ENCODE peak calls at places on chromosomes 2 and 18, in eight cellular contexts. One of them, this sample, is unnamed.

GRCh38 chr2:43708891-43709290 is 32.7 kb upstream of the C1GALT1C1L start:
- DNase-seq in PC-9: no peak
- DNase-seq in mucosa of descending colon: no peak
- DNase-seq in NB4: no peak
- DNase-seq in ascending aorta: no peak
- DNase-seq in gastrocnemius medialis: no peak
- DNase-seq in CD8-positive, alpha-beta T cell: no peak
- DNase-seq in left lung: no peak
- DNase-seq in this sample: no peak

GRCh38 chr2:100736121-100736915 is 83.6 kb upstream of the NPAS2 start:
- DNase-seq in NB4: no peak
- DNase-seq in mucosa of descending colon: no peak
- DNase-seq in CD8-positive, alpha-beta T cell: no peak
- DNase-seq in ascending aorta: no peak
- DNase-seq in PC-9: no peak
- DNase-seq in left lung: no peak
- DNase-seq in gastrocnemius medialis: no peak
- DNase-seq in this sample: no peak

GRCh38 chr2:176565641-176566323 is 296.5 kb downstream of the MTX2 start:
- DNase-seq in NB4: no peak
- DNase-seq in ascending aorta: no peak
- DNase-seq in gastrocnemius medialis: no peak
- DNase-seq in PC-9: no peak
- DNase-seq in CD8-positive, alpha-beta T cell: no peak
- DNase-seq in mucosa of descending colon: no peak
- DNase-seq in left lung: peak
- DNase-seq in this sample: no peak

GRCh38 chr18:61635901-61636528 is 256.8 kb downstream of the RNF152 start:
- DNase-seq in CD8-positive, alpha-beta T cell: no peak
- DNase-seq in left lung: peak
- DNase-seq in PC-9: peak
- DNase-seq in NB4: peak
- DNase-seq in ascending aorta: no peak
- DNase-seq in gastrocnemius medialis: peak
- DNase-seq in mucosa of descending colon: peak
- DNase-seq in this sample: no peak

GRCh38 chr2:81714817-81715216 is 1410.3 kb upstream of the LRRTM1 start:
- DNase-seq in NB4: no peak
- DNase-seq in gastrocnemius medialis: no peak
- DNase-seq in mucosa of descending colon: no peak
- DNase-seq in PC-9: no peak
- DNase-seq in ascending aorta: no peak
- DNase-seq in CD8-positive, alpha-beta T cell: no peak
- DNase-seq in left lung: no peak
- DNase-seq in this sample: no peak

GRCh38 chr18:48942554-48943261 is 8.1 kb downstream of the SMAD7 start:
- DNase-seq in CD8-positive, alpha-beta T cell: no peak
- DNase-seq in ascending aorta: no peak
- DNase-seq in left lung: no peak
- DNase-seq in gastrocnemius medialis: no peak
- DNase-seq in mucosa of descending colon: peak
- DNase-seq in NB4: no peak
- DNase-seq in PC-9: peak
- DNase-seq in this sample: no peak

GRCh38 chr2:241559489-241560180 is 1.1 kb downstream of the BOK start:
- DNase-seq in gastrocnemius medialis: no peak
- DNase-seq in NB4: no peak
- DNase-seq in left lung: peak
- DNase-seq in ascending aorta: no peak
- DNase-seq in CD8-positive, alpha-beta T cell: no peak
- DNase-seq in mucosa of descending colon: peak
- DNase-seq in PC-9: peak
- DNase-seq in this sample: no peak

GRCh38 chr2:25338401-25338800 is 3.3 kb downstream of the DNMT3A start:
- DNase-seq in PC-9: no peak
- DNase-seq in CD8-positive, alpha-beta T cell: no peak
- DNase-seq in mucosa of descending colon: no peak
- DNase-seq in left lung: no peak
- DNase-seq in ascending aorta: no peak
- DNase-seq in gastrocnemius medialis: no peak
- DNase-seq in NB4: no peak
- DNase-seq in this sample: no peak

GRCh38 chr2:191421950-191422349 is 176.7 kb downstream of the MYO1B start:
- DNase-seq in PC-9: no peak
- DNase-seq in NB4: no peak
- DNase-seq in left lung: no peak
- DNase-seq in mucosa of descending colon: no peak
- DNase-seq in CD8-positive, alpha-beta T cell: no peak
- DNase-seq in gastrocnemius medialis: no peak
- DNase-seq in ascending aorta: no peak
- DNase-seq in this sample: no peak

GRCh38 chr2:205556841-205557539 is 125.3 kb upstream of the NRP2 start:
- DNase-seq in gastrocnemius medialis: no peak
- DNase-seq in NB4: peak
- DNase-seq in PC-9: no peak
- DNase-seq in mucosa of descending colon: no peak
- DNase-seq in CD8-positive, alpha-beta T cell: no peak
- DNase-seq in left lung: no peak
- DNase-seq in ascending aorta: no peak
- DNase-seq in this sample: no peak

GRCh38 chr2:199443589-199444130 is 14.1 kb downstream of the SATB2 start:
- DNase-seq in gastrocnemius medialis: no peak
- DNase-seq in PC-9: no peak
- DNase-seq in CD8-positive, alpha-beta T cell: no peak
- DNase-seq in ascending aorta: no peak
- DNase-seq in NB4: no peak
- DNase-seq in left lung: no peak
- DNase-seq in mucosa of descending colon: no peak
- DNase-seq in this sample: no peak

GRCh38 chr2:25290811-25291510 is 50.8 kb downstream of the DNMT3A start:
- DNase-seq in ascending aorta: no peak
- DNase-seq in mucosa of descending colon: no peak
- DNase-seq in left lung: peak
- DNase-seq in NB4: no peak
- DNase-seq in PC-9: no peak
- DNase-seq in gastrocnemius medialis: peak
- DNase-seq in CD8-positive, alpha-beta T cell: no peak
- DNase-seq in this sample: no peak

GRCh38 chr2:219398721-219399333 is 11.1 kb upstream of the DNPEP start:
- DNase-seq in NB4: no peak
- DNase-seq in gastrocnemius medialis: peak
- DNase-seq in mucosa of descending colon: peak
- DNase-seq in CD8-positive, alpha-beta T cell: no peak
- DNase-seq in ascending aorta: no peak
- DNase-seq in PC-9: no peak
- DNase-seq in left lung: no peak
- DNase-seq in this sample: no peak

GRCh38 chr2:43165378-43166025 is 60.9 kb downstream of the ZFP36L2 start:
- DNase-seq in CD8-positive, alpha-beta T cell: no peak
- DNase-seq in mucosa of descending colon: peak
- DNase-seq in ascending aorta: no peak
- DNase-seq in left lung: peak
- DNase-seq in PC-9: no peak
- DNase-seq in NB4: no peak
- DNase-seq in gastrocnemius medialis: no peak
- DNase-seq in this sample: no peak

GRCh38 chr18:24499814-24500601 is 39.6 kb downstream of the HRH4 start:
- DNase-seq in ascending aorta: no peak
- DNase-seq in CD8-positive, alpha-beta T cell: peak
- DNase-seq in PC-9: no peak
- DNase-seq in mucosa of descending colon: no peak
- DNase-seq in NB4: no peak
- DNase-seq in left lung: no peak
- DNase-seq in gastrocnemius medialis: no peak
- DNase-seq in this sample: no peak

GRCh38 chr18:45760443-45761036 is 36.6 kb downstream of the SLC14A1 start:
- DNase-seq in PC-9: no peak
- DNase-seq in left lung: no peak
- DNase-seq in mucosa of descending colon: no peak
- DNase-seq in gastrocnemius medialis: no peak
- DNase-seq in NB4: no peak
- DNase-seq in CD8-positive, alpha-beta T cell: no peak
- DNase-seq in ascending aorta: no peak
- DNase-seq in this sample: no peak

GRCh38 chr2:134999536-134999935 is 47.7 kb downstream of the MAP3K19 start:
- DNase-seq in ascending aorta: no peak
- DNase-seq in CD8-positive, alpha-beta T cell: no peak
- DNase-seq in PC-9: no peak
- DNase-seq in left lung: no peak
- DNase-seq in gastrocnemius medialis: no peak
- DNase-seq in NB4: no peak
- DNase-seq in mucosa of descending colon: no peak
- DNase-seq in this sample: no peak

GRCh38 chr2:63424329-63425078 is 163.8 kb downstream of the WDPCP start:
- DNase-seq in CD8-positive, alpha-beta T cell: no peak
- DNase-seq in PC-9: no peak
- DNase-seq in NB4: peak
- DNase-seq in mucosa of descending colon: peak
- DNase-seq in ascending aorta: no peak
- DNase-seq in left lung: peak
- DNase-seq in gastrocnemius medialis: no peak
- DNase-seq in this sample: peak

GRCh38 chr2:81467096-81467495 is 1162.5 kb upstream of the LRRTM1 start:
- DNase-seq in NB4: no peak
- DNase-seq in ascending aorta: no peak
- DNase-seq in left lung: peak
- DNase-seq in mucosa of descending colon: no peak
- DNase-seq in gastrocnemius medialis: no peak
- DNase-seq in CD8-positive, alpha-beta T cell: no peak
- DNase-seq in PC-9: no peak
- DNase-seq in this sample: no peak

DNA sequence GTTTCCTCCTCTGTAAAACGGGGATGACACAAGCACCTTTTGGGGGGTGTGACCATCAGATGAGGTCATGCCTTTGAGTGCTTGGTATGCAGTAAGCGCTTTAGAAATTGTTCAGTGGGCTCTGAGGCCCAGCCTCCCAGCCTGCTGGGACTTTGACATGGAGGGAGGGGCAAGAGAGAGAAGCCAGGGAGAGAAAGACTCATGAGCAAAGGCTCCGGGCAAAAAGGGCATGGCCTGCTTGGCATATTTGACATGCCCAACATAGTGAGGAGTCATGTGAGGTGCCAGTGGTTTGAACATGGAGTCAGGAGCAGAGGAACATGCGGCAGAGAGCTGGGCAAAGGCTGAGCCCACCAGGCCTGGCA is 14.0 kb downstream of the TNS1 start:
- DNase-seq in mucosa of descending colon: no peak
- DNase-seq in left lung: no peak
- DNase-seq in gastrocnemius medialis: no peak
- DNase-seq in PC-9: peak
- DNase-seq in CD8-positive, alpha-beta T cell: no peak
- DNase-seq in NB4: no peak
- DNase-seq in ascending aorta: no peak
- DNase-seq in this sample: no peak
- TF ChIP-seq CTCF in mucosa of descending colon: no peak
- TF ChIP-seq CTCF in left lung: peak
- TF ChIP-seq CTCF in gastrocnemius medialis: peak
- TF ChIP-seq CTCF in PC-9: peak
- TF ChIP-seq CTCF in CD8-positive, alpha-beta T cell: no peak
- TF ChIP-seq CTCF in NB4: no peak
- TF ChIP-seq CTCF in ascending aorta: no peak
- TF ChIP-seq CTCF in this sample: no peak

DNA sequence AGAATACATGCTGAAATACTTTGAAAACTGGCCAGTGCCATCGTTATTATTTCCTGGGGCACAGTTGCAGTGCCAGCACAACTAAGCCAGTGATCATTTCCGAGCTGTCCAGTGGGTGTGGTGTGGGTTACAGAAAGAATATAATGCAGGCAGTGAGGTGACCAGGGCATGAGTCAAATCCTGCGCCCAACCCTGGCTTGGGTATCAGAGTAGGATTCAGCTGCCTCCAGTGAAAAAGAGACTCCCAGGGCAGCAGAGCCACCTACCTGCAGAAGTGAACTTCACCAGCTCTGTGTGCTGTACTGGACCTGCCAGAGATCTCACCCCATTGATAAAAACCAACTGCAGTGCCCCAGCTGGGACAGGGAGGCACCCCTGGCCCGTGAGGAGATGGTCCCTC is 18.0 kb downstream of the SLC9A2 start:
- DNase-seq in PC-9: no peak
- DNase-seq in mucosa of descending colon: peak
- DNase-seq in CD8-positive, alpha-beta T cell: no peak
- DNase-seq in ascending aorta: no peak
- DNase-seq in NB4: no peak
- DNase-seq in left lung: no peak
- DNase-seq in gastrocnemius medialis: no peak
- DNase-seq in this sample: no peak
- H3K4me3 ChIP-seq in PC-9: no peak
- H3K4me3 ChIP-seq in mucosa of descending colon: no peak
- H3K4me3 ChIP-seq in CD8-positive, alpha-beta T cell: no peak
- H3K4me3 ChIP-seq in ascending aorta: no peak
- H3K4me3 ChIP-seq in NB4: no peak
- H3K4me3 ChIP-seq in left lung: no peak
- H3K4me3 ChIP-seq in gastrocnemius medialis: no peak
- H3K4me3 ChIP-seq in this sample: no peak

GRCh38 chr2:121689356-121689755 is 40.1 kb upstream of the CLASP1 start:
- DNase-seq in mucosa of descending colon: peak
- DNase-seq in ascending aorta: no peak
- DNase-seq in NB4: peak
- DNase-seq in CD8-positive, alpha-beta T cell: no peak
- DNase-seq in PC-9: peak
- DNase-seq in gastrocnemius medialis: no peak
- DNase-seq in left lung: no peak
- DNase-seq in this sample: no peak
- TF ChIP-seq CTCF in mucosa of descending colon: no peak
- TF ChIP-seq CTCF in ascending aorta: no peak
- TF ChIP-seq CTCF in NB4: no peak
- TF ChIP-seq CTCF in CD8-positive, alpha-beta T cell: no peak
- TF ChIP-seq CTCF in PC-9: peak
- TF ChIP-seq CTCF in gastrocnemius medialis: peak
- TF ChIP-seq CTCF in left lung: no peak
- TF ChIP-seq CTCF in this sample: no peak

GRCh38 chr2:119178811-119179601 is 20.5 kb upstream of the C1QL2 start:
- DNase-seq in gastrocnemius medialis: no peak
- DNase-seq in ascending aorta: no peak
- DNase-seq in PC-9: peak
- DNase-seq in mucosa of descending colon: no peak
- DNase-seq in left lung: no peak
- DNase-seq in CD8-positive, alpha-beta T cell: no peak
- DNase-seq in NB4: no peak
- DNase-seq in this sample: no peak

GRCh38 chr2:119175517-119175916 is 17.0 kb upstream of the C1QL2 start:
- DNase-seq in mucosa of descending colon: no peak
- DNase-seq in NB4: no peak
- DNase-seq in left lung: no peak
- DNase-seq in ascending aorta: no peak
- DNase-seq in gastrocnemius medialis: no peak
- DNase-seq in PC-9: no peak
- DNase-seq in CD8-positive, alpha-beta T cell: no peak
- DNase-seq in this sample: no peak

GRCh38 chr2:119177838-119178190 is 19.3 kb upstream of the C1QL2 start:
- DNase-seq in ascending aorta: no peak
- DNase-seq in NB4: no peak
- DNase-seq in CD8-positive, alpha-beta T cell: no peak
- DNase-seq in gastrocnemius medialis: no peak
- DNase-seq in left lung: no peak
- DNase-seq in mucosa of descending colon: no peak
- DNase-seq in PC-9: no peak
- DNase-seq in this sample: no peak

GRCh38 chr2:119174993-119175347 is 16.4 kb upstream of the C1QL2 start:
- DNase-seq in gastrocnemius medialis: no peak
- DNase-seq in mucosa of descending colon: no peak
- DNase-seq in CD8-positive, alpha-beta T cell: no peak
- DNase-seq in PC-9: no peak
- DNase-seq in left lung: no peak
- DNase-seq in NB4: no peak
- DNase-seq in ascending aorta: no peak
- DNase-seq in this sample: no peak

GRCh38 chr2:119177171-119177837 is 18.8 kb upstream of the C1QL2 start:
- DNase-seq in left lung: no peak
- DNase-seq in NB4: no peak
- DNase-seq in ascending aorta: no peak
- DNase-seq in PC-9: no peak
- DNase-seq in gastrocnemius medialis: no peak
- DNase-seq in mucosa of descending colon: no peak
- DNase-seq in CD8-positive, alpha-beta T cell: no peak
- DNase-seq in this sample: no peak
- H3K4me3 ChIP-seq in left lung: no peak
- H3K4me3 ChIP-seq in NB4: no peak
- H3K4me3 ChIP-seq in ascending aorta: no peak
- H3K4me3 ChIP-seq in PC-9: no peak
- H3K4me3 ChIP-seq in gastrocnemius medialis: no peak
- H3K4me3 ChIP-seq in mucosa of descending colon: no peak
- H3K4me3 ChIP-seq in CD8-positive, alpha-beta T cell: no peak
- H3K4me3 ChIP-seq in this sample: no peak